ENCODE peak calls at places on chromosomes 6 and 20, in six cellular contexts. One of them, this sample, is unnamed.

GRCh38 chr6:91240878-91241603 is 654.2 kb upstream of the MAP3K7 start:
- DNase-seq in HEK293T: no peak
- DNase-seq in bronchial epithelial cell: no peak
- DNase-seq in T-helper 9 cell: no peak
- DNase-seq in NCI-H2029 treated with DMSO at 0.1 percent for 48 hours: no peak
- DNase-seq in SK-N-SH: no peak
- DNase-seq in this sample: no peak

GRCh38 chr6:6987749-6988148 is 120.0 kb upstream of the RREB1 start:
- DNase-seq in SK-N-SH: no peak
- DNase-seq in NCI-H2029 treated with DMSO at 0.1 percent for 48 hours: no peak
- DNase-seq in bronchial epithelial cell: no peak
- DNase-seq in HEK293T: no peak
- DNase-seq in T-helper 9 cell: no peak
- DNase-seq in this sample: no peak

GRCh38 chr20:53162251-53162835 is 190.2 kb downstream of the TSHZ2 start:
- DNase-seq in HEK293T: peak
- DNase-seq in bronchial epithelial cell: peak
- DNase-seq in NCI-H2029 treated with DMSO at 0.1 percent for 48 hours: peak
- DNase-seq in T-helper 9 cell: no peak
- DNase-seq in SK-N-SH: no peak
- DNase-seq in this sample: peak

GRCh38 chr6:43715056-43715788 is 27.6 kb upstream of the MRPS18A start:
- DNase-seq in T-helper 9 cell: no peak
- DNase-seq in SK-N-SH: no peak
- DNase-seq in NCI-H2029 treated with DMSO at 0.1 percent for 48 hours: no peak
- DNase-seq in HEK293T: no peak
- DNase-seq in bronchial epithelial cell: no peak
- DNase-seq in this sample: no peak

GRCh38 chr6:41519305-41519747 is 26.9 kb upstream of the FOXP4 start:
- DNase-seq in T-helper 9 cell: no peak
- DNase-seq in SK-N-SH: no peak
- DNase-seq in bronchial epithelial cell: no peak
- DNase-seq in NCI-H2029 treated with DMSO at 0.1 percent for 48 hours: no peak
- DNase-seq in HEK293T: no peak
- DNase-seq in this sample: no peak

GRCh38 chr20:34675993-34676641 is 775 bp downstream of the PIGU start:
- DNase-seq in NCI-H2029 treated with DMSO at 0.1 percent for 48 hours: no peak
- DNase-seq in SK-N-SH: no peak
- DNase-seq in bronchial epithelial cell: no peak
- DNase-seq in HEK293T: no peak
- DNase-seq in T-helper 9 cell: no peak
- DNase-seq in this sample: no peak

GRCh38 chr6:57432162-57432561 is 114.7 kb downstream of the PRIM2 start:
- DNase-seq in bronchial epithelial cell: peak
- DNase-seq in SK-N-SH: no peak
- DNase-seq in NCI-H2029 treated with DMSO at 0.1 percent for 48 hours: no peak
- DNase-seq in HEK293T: no peak
- DNase-seq in T-helper 9 cell: no peak
- DNase-seq in this sample: no peak

GRCh38 chr6:33634203-33634727 is 13.1 kb downstream of the ITPR3 start:
- DNase-seq in T-helper 9 cell: no peak
- DNase-seq in SK-N-SH: peak
- DNase-seq in bronchial epithelial cell: no peak
- DNase-seq in HEK293T: no peak
- DNase-seq in NCI-H2029 treated with DMSO at 0.1 percent for 48 hours: peak
- DNase-seq in this sample: no peak

GRCh38 chr6:68639826-68640505 is 4.9 kb downstream of the ADGRB3 start:
- DNase-seq in HEK293T: no peak
- DNase-seq in T-helper 9 cell: no peak
- DNase-seq in bronchial epithelial cell: no peak
- DNase-seq in SK-N-SH: no peak
- DNase-seq in NCI-H2029 treated with DMSO at 0.1 percent for 48 hours: no peak
- DNase-seq in this sample: no peak

GRCh38 chr6:26598267-26598666 is 1.5 kb downstream of the ABT1 start:
- DNase-seq in SK-N-SH: no peak
- DNase-seq in bronchial epithelial cell: no peak
- DNase-seq in NCI-H2029 treated with DMSO at 0.1 percent for 48 hours: no peak
- DNase-seq in T-helper 9 cell: no peak
- DNase-seq in HEK293T: no peak
- DNase-seq in this sample: no peak

This sample was measured in myocyte.